ENCODE peak calls at places on chromosomes 2 and 18, in seven cellular contexts. K is stomach, B is osteocyte, I is LNCaP clone FGC, Y is prostate gland, R is lower lobe of right lung, D is neural progenitor cell. X is an unnamed sample.
A peak's percentile ranks its signal among the peaks of the same experiment; 100 is the strongest.

GRCh38 chr2:179268277-179268935 is 3.8 kb upstream of the SESTD1 start:
- DNase-seq in K (no peak), B (no peak), I (no peak), Y (no peak), R (no peak), D (peak; percentile 34), X (peak; percentile 76)

GRCh38 chr2:88036162-88036561 is 19.4 kb downstream of the KRCC1 start:
- DNase-seq in K (no peak), B (no peak), I (no peak), Y (no peak), R (no peak), D (no peak), X (no peak)

GRCh38 chr18:76379226-76380126 is 115.6 kb downstream of the ZNF516 start:
- DNase-seq in K (no peak), B (no peak), I (no peak), Y (no peak), R (no peak), D (no peak), X (no peak)

GRCh38 chr18:56789004-56789888 is 138.1 kb downstream of the WDR7 start:
- DNase-seq in K (no peak), B (no peak), I (peak; percentile 6), Y (no peak), R (no peak), D (peak; percentile 54), X (peak; percentile 26)

GRCh38 chr2:146414456-146414855 is 1430.4 kb upstream of the ACVR2A start:
- DNase-seq in K (no peak), B (no peak), I (no peak), Y (no peak), R (no peak), D (no peak), X (no peak)

GRCh38 chr18:38750786-38751185 is 1185.2 kb upstream of the CELF4 start:
- DNase-seq in K (no peak), B (no peak), I (no peak), Y (no peak), R (no peak), D (no peak), X (no peak)

GRCh38 chr2:196206804-196207203 is 35.4 kb upstream of the STK17B start:
- DNase-seq in K (no peak), B (no peak), I (peak; percentile 99), Y (peak; percentile 92), R (no peak), D (no peak), X (no peak)

GRCh38 chr2:181741756-181742155 is 61.4 kb upstream of the NEUROD1 start:
- DNase-seq in K (no peak), B (no peak), I (no peak), Y (no peak), R (no peak), D (no peak), X (no peak)

GRCh38 chr2:239461551-239462515 is 61.0 kb upstream of the HDAC4 start:
- DNase-seq in K (peak; percentile 14), B (peak; percentile 72), I (no peak), Y (no peak), R (no peak), D (no peak), X (no peak)

GRCh38 chr2:85878719-85879390 is 9.9 kb downstream of the ST3GAL5 start:
- DNase-seq in K (no peak), B (no peak), I (no peak), Y (no peak), R (no peak), D (no peak), X (no peak)

GRCh38 chr2:165825041-165825440 is 31.0 kb upstream of the GALNT3 start:
- DNase-seq in K (peak; percentile 41), B (no peak), I (no peak), Y (no peak), R (no peak), D (no peak), X (peak; percentile 31)

GRCh38 chr2:29760008-29760407 is 161.4 kb downstream of the ALK start:
- DNase-seq in K (no peak), B (no peak), I (no peak), Y (no peak), R (no peak), D (no peak), X (no peak)

GRCh38 chr2:199288424-199288823 is 169.3 kb downstream of the SATB2 start:
- DNase-seq in K (no peak), B (no peak), I (no peak), Y (no peak), R (no peak), D (no peak), X (no peak)

GRCh38 chr2:20190862-20191713 is 33.8 kb downstream of the SDC1 start:
- DNase-seq in K (peak; percentile 71), B (no peak), I (no peak), Y (no peak), R (no peak), D (peak; percentile 87), X (peak; percentile 88)

GRCh38 chr18:23365602-23366001 is 87.5 kb upstream of the RIOK3 start:
- DNase-seq in K (no peak), B (peak; percentile 23), I (no peak), Y (no peak), R (no peak), D (no peak), X (no peak)

GRCh38 chr2:216827073-216827725 is 32.7 kb downstream of the TNP1 start:
- DNase-seq in K (no peak), B (no peak), I (no peak), Y (no peak), R (no peak), D (no peak), X (no peak)

GRCh38 chr18:48695671-48696070 is 156.8 kb downstream of the CTIF start:
- DNase-seq in K (no peak), B (no peak), I (no peak), Y (no peak), R (no peak), D (no peak), X (no peak)

DNA sequence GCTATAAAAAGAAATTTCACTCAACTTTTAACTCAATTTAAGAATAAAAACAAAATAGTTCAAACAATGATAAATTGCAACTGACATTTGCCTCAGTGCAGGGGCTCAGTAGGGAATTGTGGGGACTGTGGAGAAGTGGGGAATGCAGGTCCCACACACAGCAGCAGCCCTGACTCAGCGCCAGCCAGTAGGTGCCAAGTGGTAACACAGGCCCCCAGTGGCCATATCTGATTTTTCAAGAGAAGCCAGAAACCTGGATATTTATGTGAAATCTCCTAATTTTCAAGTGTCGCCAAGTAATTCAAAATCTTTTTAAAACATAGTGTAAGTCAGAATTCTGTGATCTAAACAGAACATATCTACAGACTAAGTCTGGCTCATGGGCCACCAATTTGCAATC is 186.3 kb downstream of the EN1 start:
- DNase-seq in K (no peak), B (no peak), I (no peak), Y (no peak), R (no peak), D (no peak), X (no peak)
- TF ChIP-seq CTCF in K (no peak), B (no peak), I (no peak), Y (no peak), R (no peak), D (peak; percentile 21), X (peak; percentile 18)

DNA sequence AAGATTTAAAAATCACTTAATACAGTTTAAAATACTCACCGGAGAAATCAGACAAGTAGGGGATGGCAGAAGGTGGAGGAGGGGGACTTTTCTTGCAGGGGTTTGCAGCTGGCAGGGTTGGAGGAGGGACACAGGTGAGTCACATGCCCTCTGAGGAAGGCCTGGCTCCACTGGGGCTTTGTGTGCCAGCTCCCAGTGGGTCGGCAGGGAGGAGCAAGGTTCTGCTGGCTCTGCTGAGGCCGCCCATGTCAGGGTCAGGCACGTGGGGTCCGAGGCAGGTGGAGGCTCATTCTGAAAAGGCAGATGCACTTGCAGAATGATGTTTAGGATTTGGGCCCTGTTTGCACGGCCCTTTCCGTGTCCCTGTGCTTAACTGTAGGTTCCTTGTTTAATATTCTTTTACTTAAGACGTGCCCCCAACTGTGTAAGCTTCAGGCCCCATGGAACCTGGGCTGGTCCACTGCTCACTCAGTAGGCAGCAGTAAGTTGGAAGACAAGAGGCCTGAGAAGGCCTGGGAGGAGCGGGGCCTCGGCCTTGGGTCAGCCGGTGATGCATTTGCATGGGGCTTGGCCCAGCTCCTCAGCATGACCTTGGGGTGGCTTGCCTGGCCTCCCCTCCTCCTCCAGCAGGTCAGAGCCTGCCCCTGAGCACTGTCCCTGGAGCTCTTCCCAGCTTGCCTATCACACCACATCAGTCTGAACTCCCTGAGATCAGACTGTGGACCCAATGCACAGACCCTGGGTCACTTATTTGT is 141.0 kb downstream of the GLI2 start:
- DNase-seq in K (no peak), B (no peak), I (no peak), Y (no peak), R (peak; percentile 34), D (no peak), X (no peak)
- TF ChIP-seq CTCF in K (no peak), B (no peak), I (no peak), Y (no peak), R (no peak), D (no peak), X (no peak)

GRCh38 chr2:218125626-218126080 is at the start of gene CXCR2:
- DNase-seq in K (no peak), B (no peak), I (no peak), Y (peak; percentile 23), R (peak; percentile 81), D (no peak), X (no peak)
- TF ChIP-seq CTCF in K (no peak), B (no peak), I (no peak), Y (no peak), R (no peak), D (no peak), X (no peak)

GRCh38 chr18:21593540-21594257 is 6.8 kb downstream of the ESCO1 start:
- DNase-seq in K (no peak), B (no peak), I (no peak), Y (no peak), R (no peak), D (no peak), X (no peak)
- TF ChIP-seq CTCF in K (no peak), B (no peak), I (no peak), Y (no peak), R (no peak), D (no peak), X (no peak)

GRCh38 chr2:236240228-236240990 is 23.8 kb downstream of the ASB18 start:
- DNase-seq in K (no peak), B (peak; percentile 73), I (no peak), Y (no peak), R (no peak), D (peak; percentile 21), X (peak; percentile 74)
- TF ChIP-seq CTCF in K (no peak), B (no peak), I (no peak), Y (no peak), R (no peak), D (no peak), X (no peak)

DNA sequence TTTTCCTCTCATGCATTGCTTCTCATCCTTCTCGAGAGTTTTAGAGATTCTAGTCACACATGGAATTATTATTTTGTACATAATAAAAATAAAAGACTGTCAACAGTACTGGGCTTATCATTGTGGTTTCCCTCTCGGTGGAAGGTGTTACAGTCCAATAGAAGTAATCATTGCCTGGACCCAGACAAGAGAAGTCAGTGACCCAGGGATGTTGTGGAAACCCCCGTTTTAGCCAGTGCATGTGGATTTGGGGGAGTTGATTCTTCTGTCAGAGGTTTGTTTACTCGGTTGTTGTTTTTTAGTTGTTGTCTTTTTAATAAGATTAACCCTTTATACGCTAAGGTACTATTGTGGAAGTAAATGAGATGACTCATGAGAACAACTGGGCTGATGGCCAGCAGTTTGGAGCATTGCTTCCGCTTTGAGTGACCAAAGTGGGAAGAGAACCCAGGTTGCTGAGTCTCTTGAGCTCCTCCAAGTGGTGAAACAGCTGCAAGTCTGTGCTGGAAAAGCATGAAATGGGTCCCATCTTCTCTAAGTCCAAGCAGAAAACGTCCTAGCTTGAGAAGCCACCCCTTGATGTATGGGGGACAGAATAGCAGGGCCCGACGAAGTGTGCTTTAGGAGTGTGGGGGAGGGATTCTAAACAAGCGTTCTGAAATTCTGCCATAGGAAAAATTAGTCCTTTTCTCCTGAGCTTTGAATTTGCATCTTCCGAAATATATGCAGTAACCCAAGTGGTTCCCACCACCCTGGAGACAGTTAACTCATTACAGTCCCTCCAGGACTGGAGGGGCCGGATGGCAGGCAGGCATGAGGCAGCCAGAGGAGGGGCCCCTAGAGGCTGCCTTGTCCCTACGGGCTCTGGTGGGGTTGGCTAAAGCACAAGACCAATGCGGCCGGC is 61.8 kb upstream of the GPR45 start:
- DNase-seq in K (peak; percentile 50), B (no peak), I (peak; percentile 94), Y (no peak), R (peak; percentile 54), D (peak; percentile 53), X (peak; percentile 69)
- TF ChIP-seq CTCF in K (no peak), B (peak; percentile 49), I (peak; percentile 76), Y (no peak), R (peak; percentile 40), D (peak; percentile 53), X (peak; percentile 34)

X was measured in Calu3.